ENCODE peak calls at places on chromosomes 16 and 17, in five cellular contexts. I, D, A, L and M are unnamed samples.

GRCh38 chr17:77432791-77433190 is 292.0 kb downstream of the SEC14L1 start:
- DNase-seq in L (no peak), I (no peak), A (no peak), D (no peak), M (no peak)

GRCh38 chr17:40065771-40066510 is 3.2 kb downstream of the THRA start:
- DNase-seq in I (no peak), A (no peak), D (no peak), L (peak), M (no peak)

GRCh38 chr17:74746922-74747321 is 1.5 kb upstream of the NHERF1 start:
- DNase-seq in A (no peak), L (peak), D (no peak), I (no peak), M (no peak)

GRCh38 chr16:4016648-4017047 is 99.6 kb downstream of the ADCY9 start:
- DNase-seq in I (no peak), D (no peak), A (no peak), L (no peak), M (no peak)

GRCh38 chr17:17849147-17849820 is 12.5 kb upstream of the SREBF1 start:
- DNase-seq in L (peak), A (no peak), I (peak), D (no peak), M (peak)

GRCh38 chr17:70327279-70327678 is 157.9 kb downstream of the KCNJ2 start:
- DNase-seq in L (no peak), I (no peak), D (no peak), A (no peak), M (no peak)

GRCh38 chr16:12881771-12882170 is 19.6 kb upstream of the SHISA9 start:
- DNase-seq in L (no peak), D (no peak), I (no peak), A (no peak), M (no peak)

GRCh38 chr17:74369221-74369620 is 1.9 kb downstream of the GPR142 start:
- DNase-seq in A (no peak), I (peak), L (no peak), D (no peak), M (no peak)

GRCh38 chr16:12258806-12259205 is 282.3 kb downstream of the SNX29 start:
- DNase-seq in L (no peak), D (no peak), I (no peak), A (no peak), M (no peak)

GRCh38 chr16:22388101-22388644 is 13.8 kb upstream of the CDR2 start:
- DNase-seq in D (no peak), A (no peak), L (no peak), I (no peak), M (no peak)

GRCh38 chr17:81057777-81058176 is 22.8 kb downstream of the BAIAP2 start:
- DNase-seq in I (no peak), L (no peak), D (no peak), A (peak), M (no peak)
- TF ChIP-seq POLR2AphosphoS5 in I (no peak), L (no peak), D (no peak), A (no peak), M (no peak)

GRCh38 chr16:8859913-8860881 is 8.6 kb downstream of the CARHSP1 start:
- DNase-seq in I (peak), L (peak), A (no peak), D (no peak), M (no peak)
- TF ChIP-seq POLR2AphosphoS5 in I (peak), L (peak), A (no peak), D (no peak), M (no peak)

GRCh38 chr16:29995911-29996772 is at the start of gene INO80E:
- DNase-seq in I (peak), D (peak), L (peak), A (peak), M (peak)

GRCh38 chr16:29994613-29995329 is 646 bp downstream of the HIRIP3 start:
- DNase-seq in D (no peak), A (peak), L (peak), I (peak), M (no peak)

GRCh38 chr16:29993903-29994612 is 1.4 kb downstream of the HIRIP3 start:
- DNase-seq in A (no peak), L (no peak), D (no peak), I (no peak), M (no peak)

GRCh38 chr16:29996773-29997250 is 771 bp downstream of the INO80E start:
- DNase-seq in L (no peak), D (no peak), A (no peak), I (no peak), M (no peak)

GRCh38 chr16:29995330-29995910 is at the start of gene HIRIP3:
- DNase-seq in L (peak), A (peak), D (peak), I (peak), M (peak)
- TF ChIP-seq POLR2AphosphoS5 in L (peak), A (no peak), D (peak), I (peak), M (peak)

GRCh38 chr17:14144513-14144912 is 75.2 kb downstream of the COX10 start:
- DNase-seq in L (no peak), D (no peak), I (no peak), A (no peak), M (no peak)
- TF ChIP-seq POLR2AphosphoS5 in L (no peak), D (no peak), I (no peak), A (no peak), M (no peak)

GRCh38 chr17:8060274-8060673 is 21.4 kb downstream of the ALOX15B start:
- DNase-seq in A (peak), D (peak), L (peak), I (peak), M (no peak)
- TF ChIP-seq POLR2AphosphoS5 in A (no peak), D (no peak), L (no peak), I (no peak), M (no peak)

GRCh38 chr17:82272495-82273326 is 789 bp downstream of the CSNK1D start:
- DNase-seq in I (no peak), L (no peak), D (no peak), A (peak), M (peak)

GRCh38 chr17:82270651-82271050 is 2.8 kb downstream of the CSNK1D start:
- DNase-seq in I (no peak), L (no peak), D (no peak), A (no peak), M (no peak)

GRCh38 chr17:82269138-82269881 is 4.2 kb downstream of the CSNK1D start:
- DNase-seq in L (no peak), D (no peak), A (no peak), I (no peak), M (no peak)

GRCh38 chr17:82269882-82270500 is 3.5 kb downstream of the CSNK1D start:
- DNase-seq in A (no peak), L (no peak), D (no peak), I (peak), M (no peak)

GRCh38 chr17:82271401-82271800 is 2.1 kb downstream of the CSNK1D start:
- DNase-seq in I (no peak), D (no peak), A (no peak), L (no peak), M (no peak)
- TF ChIP-seq POLR2AphosphoS5 in I (no peak), D (no peak), A (no peak), L (no peak), M (no peak)